ENCODE peak calls at places on chromosomes 2 and 18, in eight cellular contexts. O is K562, T is A549, I is GM12878, F is stomach, Q is tibial nerve, P is sigmoid colon, C is upper lobe of left lung. X is an unnamed sample.

GRCh38 chr2:126700073-126700581 is 44.2 kb downstream of the GYPC start:
- DNase-seq in O (no peak), T (no peak), I (no peak), F (no peak), Q (no peak), P (no peak), C (no peak), X (no peak)

GRCh38 chr18:47912794-47913594 is 17.5 kb downstream of the SMAD2 start:
- DNase-seq in O (no peak), T (no peak), I (no peak), F (no peak), Q (peak; percentile 34), P (no peak), C (no peak), X (no peak)

GRCh38 chr2:42961385-42961800 is 169.0 kb upstream of the HAAO start:
- DNase-seq in O (no peak), T (no peak), I (no peak), F (no peak), Q (peak; percentile 69), P (peak; percentile 94), C (no peak), X (no peak)

GRCh38 chr18:8559612-8560011 is 49.6 kb upstream of the RAB12 start:
- DNase-seq in O (no peak), T (no peak), I (no peak), F (no peak), Q (no peak), P (no peak), C (no peak), X (no peak)

GRCh38 chr18:1017227-1017626 is 112.6 kb downstream of the ADCYAP1 start:
- DNase-seq in O (no peak), T (no peak), I (no peak), F (no peak), Q (no peak), P (no peak), C (no peak), X (no peak)

GRCh38 chr2:190519975-190520767 is 14.4 kb downstream of the NEMP2 start:
- DNase-seq in O (no peak), T (no peak), I (no peak), F (no peak), Q (no peak), P (no peak), C (no peak), X (no peak)

GRCh38 chr2:188065386-188065785 is 226.3 kb upstream of the GULP1 start:
- DNase-seq in O (no peak), T (peak; percentile 9), I (no peak), F (no peak), Q (no peak), P (no peak), C (no peak), X (no peak)

GRCh38 chr2:240503848-240504247 is 53.9 kb downstream of the ANKMY1 start:
- DNase-seq in O (no peak), T (no peak), I (no peak), F (no peak), Q (no peak), P (no peak), C (peak; percentile 13), X (no peak)

GRCh38 chr18:64330161-64330560 is 181.3 kb upstream of the LINC00305 start:
- DNase-seq in O (no peak), T (peak; percentile 4), I (no peak), F (no peak), Q (no peak), P (no peak), C (no peak), X (no peak)

GRCh38 chr2:96539215-96539920 is 2.8 kb downstream of the ARID5A start:
- DNase-seq in O (no peak), T (no peak), I (no peak), F (no peak), Q (no peak), P (no peak), C (no peak), X (no peak)

GRCh38 chr2:198975779-198976178 is 482.0 kb downstream of the SATB2 start:
- DNase-seq in O (no peak), T (no peak), I (no peak), F (no peak), Q (no peak), P (no peak), C (no peak), X (no peak)

GRCh38 chr2:84924173-84925106 is 19.0 kb downstream of the TMSB10 start:
- DNase-seq in O (peak; percentile 36), T (peak; percentile 97), I (peak; percentile 87), F (peak; percentile 33), Q (no peak), P (peak; percentile 36), C (peak; percentile 52), X (peak; percentile 62)

GRCh38 chr2:29700560-29700959 is 220.8 kb downstream of the ALK start:
- DNase-seq in O (no peak), T (no peak), I (no peak), F (no peak), Q (no peak), P (no peak), C (no peak), X (no peak)

GRCh38 chr2:34105015-34105767 is 506.1 kb upstream of the FAM98A start:
- DNase-seq in O (no peak), T (peak; percentile 10), I (no peak), F (no peak), Q (no peak), P (no peak), C (no peak), X (no peak)

GRCh38 chr18:39840406-39840805 is 2114.6 kb upstream of the PIK3C3 start:
- DNase-seq in O (no peak), T (no peak), I (no peak), F (no peak), Q (no peak), P (no peak), C (no peak), X (no peak)

GRCh38 chr2:66537001-66537400 is 102.1 kb downstream of the MEIS1 start:
- DNase-seq in O (no peak), T (no peak), I (no peak), F (no peak), Q (no peak), P (no peak), C (no peak), X (no peak)

DNA sequence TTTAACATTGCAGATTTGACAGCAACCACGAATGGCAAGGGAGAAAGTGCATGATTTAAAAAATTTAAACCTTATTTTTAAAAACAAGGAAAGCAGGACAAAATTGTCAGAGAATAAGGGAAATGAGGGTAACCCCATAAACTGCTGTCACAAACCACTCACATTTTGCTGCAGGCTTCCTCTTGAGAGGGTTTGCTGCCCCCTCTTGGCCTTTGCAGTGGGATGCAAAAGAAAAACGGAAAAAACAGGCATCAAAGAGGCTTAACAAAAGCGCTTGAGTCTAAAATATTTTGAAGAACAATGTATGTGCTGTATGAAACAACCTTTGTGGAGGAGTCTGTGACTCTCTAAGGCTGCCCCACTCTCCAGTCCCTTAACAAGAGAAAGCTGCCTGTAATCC is 91.6 kb downstream of the TMX3 start:
- DNase-seq in O (peak; percentile 13), T (peak; percentile 48), I (no peak), F (peak; percentile 33), Q (peak; percentile 46), P (peak; percentile 66), C (no peak), X (no peak)
- H3K4me1 ChIP-seq in O (no peaks in the 10 kb centered on the region), T (no peaks in the 10 kb centered on the region), I (no peaks in the 10 kb centered on the region), F (no peaks in the 10 kb centered on the region), Q (no peaks in the 10 kb centered on the region), P (no peaks in the 10 kb centered on the region), C (no peaks in the 10 kb centered on the region), X (no peaks in the 10 kb centered on the region)

GRCh38 chr2:159219394-159219998 is 67.0 kb downstream of the WDSUB1 start:
- DNase-seq in O (no peak), T (no peak), I (no peak), F (no peak), Q (no peak), P (no peak), C (no peak), X (no peak)
- TF ChIP-seq EP300 in O (no peak), T (no peak), I (no peak), F (no peak), Q (no peak), P (no peak), C (no peak), X (no peak)

GRCh38 chr18:79521806-79522205 is 126.1 kb downstream of the NFATC1 start:
- DNase-seq in O (no peak), T (no peak), I (no peak), F (no peak), Q (no peak), P (peak; percentile 37), C (no peak), X (no peak)
- H3K4me1 ChIP-seq in O (peaks cover 37% of the 10 kb centered on the region), T (no peaks in the 10 kb centered on the region), I (peaks cover 26% of the 10 kb centered on the region), F (peaks cover 18% of the 10 kb centered on the region), Q (no peaks in the 10 kb centered on the region), P (peaks cover 15% of the 10 kb centered on the region), C (peaks cover 16% of the 10 kb centered on the region), X (no peaks in the 10 kb centered on the region)

GRCh38 chr2:176082885-176083731 is 654 bp downstream of the EVX2 start:
- DNase-seq in O (no peak), T (no peak), I (no peak), F (no peak), Q (no peak), P (no peak), C (no peak), X (no peak)
- TF ChIP-seq EP300 in O (no peak), T (no peak), I (no peak), F (no peak), Q (no peak), P (no peak), C (no peak), X (no peak)

DNA sequence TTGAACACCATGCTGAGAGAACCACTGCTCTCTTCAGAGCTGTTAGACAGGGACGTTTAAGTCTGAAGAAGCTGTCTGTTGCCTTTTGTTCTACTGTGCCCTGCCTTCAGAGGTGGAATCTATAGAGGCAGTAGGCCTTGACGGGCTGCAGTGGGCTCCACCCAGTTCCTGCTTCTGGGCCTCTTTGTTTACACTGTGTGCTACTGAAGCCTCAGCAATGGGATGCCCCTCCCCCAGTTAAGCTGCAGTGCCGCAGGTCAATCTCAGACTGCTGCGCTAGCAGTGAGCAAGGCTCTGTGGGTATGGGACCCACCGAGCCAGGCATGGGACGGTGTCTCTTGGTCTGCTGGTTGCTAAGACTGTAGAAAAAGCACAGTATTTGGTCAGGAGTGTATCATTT is 162.3 kb upstream of the NXPH2 start:
- DNase-seq in O (no peak), T (no peak), I (no peak), F (no peak), Q (no peak), P (no peak), C (no peak), X (no peak)
- H3K4me1 ChIP-seq in O (no peaks in the 10 kb centered on the region), T (no peaks in the 10 kb centered on the region), I (no peaks in the 10 kb centered on the region), F (no peaks in the 10 kb centered on the region), Q (no peaks in the 10 kb centered on the region), P (peaks cover under 1% of the 10 kb centered on the region), C (no peaks in the 10 kb centered on the region), X (no peaks in the 10 kb centered on the region)

GRCh38 chr2:106944220-106944619 is 58.3 kb upstream of the ST6GAL2 start:
- DNase-seq in O (no peak), T (no peak), I (no peak), F (no peak), Q (no peak), P (no peak), C (no peak), X (no peak)
- TF ChIP-seq EP300 in O (no peak), T (no peak), I (no peak), F (no peak), Q (no peak), P (no peak), C (no peak), X (no peak)

GRCh38 chr2:40428434-40428833 is 23.5 kb downstream of the SLC8A1 start:
- DNase-seq in O (no peak), T (no peak), I (no peak), F (no peak), Q (no peak), P (no peak), C (no peak), X (no peak)
- H3K4me1 ChIP-seq in O (no peaks in the 10 kb centered on the region), T (no peaks in the 10 kb centered on the region), I (no peaks in the 10 kb centered on the region), F (peaks cover 13% of the 10 kb centered on the region), Q (no peaks in the 10 kb centered on the region), P (peaks cover 62% of the 10 kb centered on the region), C (no peaks in the 10 kb centered on the region), X (no peaks in the 10 kb centered on the region)

GRCh38 chr2:27493948-27494283 is 1.1 kb downstream of the FNDC4 start:
- DNase-seq in O (no peak), T (no peak), I (no peak), F (no peak), Q (no peak), P (no peak), C (no peak), X (no peak)
- TF ChIP-seq EP300 in O (no peak), T (no peak), I (no peak), F (no peak), Q (no peak), P (no peak), C (no peak), X (no peak)